ENCODE peak calls at places on chromosome 10, in ten cellular contexts. L is mucosa of descending colon, H is upper lobe of right lung, T is fibroblast of lung, J is IMR-90, R is psoas muscle, E is ovary, S is hepatocyte, W is heart right ventricle, V is lung. F is an unnamed sample.
A peak's percentile ranks its signal among the peaks of the same experiment; 100 is the strongest.

GRCh38 chr10:12984165-12984747 is 17.3 kb downstream of the CCDC3 start:
- DNase-seq in J (peak; percentile 45), H (no peak), T (peak; percentile 80), E (no peak), R (no peak), L (no peak), S (no peak), W (no peak), V (no peak), F (no peak)

GRCh38 chr10:11359849-11360248 is 251.6 kb downstream of the USP6NL start:
- DNase-seq in H (no peak), J (no peak), T (no peak), W (no peak), R (no peak), S (no peak), V (no peak), E (no peak), L (no peak), F (no peak)

GRCh38 chr10:132677096-132677904 is 108.6 kb downstream of the NKX6-2 start:
- DNase-seq in E (no peak), S (no peak), R (peak; percentile 31), T (peak; percentile 11), J (no peak), V (no peak), L (peak; percentile 0), W (no peak), H (peak; percentile 53), F (no peak)

GRCh38 chr10:119090968-119091367 is 10.4 kb upstream of the EIF3A start:
- DNase-seq in J (peak; percentile 68), V (no peak), S (no peak), L (peak; percentile 32), W (no peak), E (no peak), R (no peak), H (no peak), T (peak; percentile 85), F (no peak)

GRCh38 chr10:12631216-12631615 is 281.9 kb downstream of the CAMK1D start:
- DNase-seq in T (peak; percentile 16), S (peak; percentile 62), V (no peak), W (no peak), H (no peak), J (peak; percentile 10), E (no peak), R (no peak), L (no peak), F (peak; percentile 32)

GRCh38 chr10:103845983-103846382 is 9.4 kb downstream of the SH3PXD2A start:
- DNase-seq in R (peak; percentile 69), T (no peak), L (peak; percentile 77), H (no peak), J (no peak), W (no peak), S (no peak), V (no peak), E (no peak), F (no peak)

GRCh38 chr10:119526606-119527592 is 15.6 kb downstream of the RGS10 start:
- DNase-seq in H (no peak), V (no peak), S (no peak), E (no peak), J (peak; percentile 21), W (no peak), L (no peak), R (no peak), T (no peak), F (no peak)

GRCh38 chr10:121096617-121097431 is 245.7 kb downstream of the WDR11 start:
- DNase-seq in R (no peak), J (no peak), L (no peak), E (no peak), H (no peak), T (peak; percentile 91), W (peak; percentile 65), S (peak; percentile 84), V (no peak), F (peak; percentile 99)

GRCh38 chr10:98376485-98376884 is 38.5 kb downstream of the PYROXD2 start:
- DNase-seq in L (no peak), S (no peak), V (no peak), R (no peak), E (no peak), H (no peak), T (peak; percentile 68), W (no peak), J (peak; percentile 69), F (peak; percentile 36)

GRCh38 chr10:67665491-67665890 is 30.5 kb downstream of the CTNNA3 start:
- DNase-seq in L (no peak), S (peak; percentile 7), T (no peak), E (no peak), J (no peak), V (no peak), H (no peak), W (no peak), R (peak; percentile 66), F (peak; percentile 51)

GRCh38 chr10:31062856-31063255 is 31.2 kb upstream of the ZNF438 start:
- DNase-seq in V (no peak), W (no peak), T (peak; percentile 46), R (no peak), E (no peak), L (no peak), S (no peak), J (peak; percentile 14), H (no peak), F (peak; percentile 67)

GRCh38 chr10:115903845-115904244 is 369.2 kb downstream of the GFRA1 start:
- DNase-seq in E (no peak), T (no peak), W (no peak), L (no peak), S (no peak), J (no peak), V (no peak), H (no peak), R (no peak), F (no peak)

GRCh38 chr10:79335094-79335469 is 12.2 kb upstream of the PPIF start:
- DNase-seq in H (no peak), T (no peak), L (no peak), V (no peak), R (no peak), J (no peak), E (peak; percentile 38), W (no peak), S (no peak), F (no peak)

GRCh38 chr10:11993834-11994468 is 48.7 kb downstream of the UPF2 start:
- DNase-seq in H (no peak), L (no peak), R (no peak), J (no peak), T (no peak), V (no peak), W (no peak), E (no peak), S (no peak), F (no peak)

DNA sequence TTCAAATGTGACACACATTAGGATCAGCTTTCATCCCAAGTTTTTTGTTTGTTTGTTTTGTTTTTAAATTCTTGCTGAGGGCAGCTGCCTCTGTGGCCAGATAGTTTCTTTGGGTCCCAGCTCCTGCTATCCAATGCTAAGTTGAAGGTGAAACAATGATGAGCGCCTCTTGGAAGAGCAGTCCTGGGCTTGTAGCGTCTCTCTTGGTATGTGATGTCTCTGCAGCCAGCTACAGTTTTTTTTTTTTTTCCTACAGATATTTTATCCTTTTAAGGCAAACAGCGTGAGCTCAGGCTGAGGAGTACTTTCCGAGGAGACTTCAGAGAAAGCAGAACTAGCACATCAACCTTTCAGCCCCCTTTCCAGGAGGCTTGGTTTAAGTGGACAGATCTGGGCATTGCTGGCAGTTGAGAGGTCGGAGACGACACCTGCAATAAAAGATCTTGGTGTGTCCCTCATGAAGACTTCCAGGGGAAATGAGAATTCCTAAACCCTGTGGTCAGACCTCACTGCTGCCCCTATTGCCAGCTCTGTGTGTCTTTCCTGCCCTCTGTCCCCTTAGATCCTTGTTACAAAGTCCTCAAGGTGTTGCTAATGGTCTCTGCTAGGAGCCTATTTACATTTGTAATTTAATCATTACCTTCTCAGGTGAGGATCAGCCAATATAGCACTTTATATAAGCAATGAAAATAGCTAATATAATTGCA is 9.1 kb downstream of the PRKG1 start:
- DNase-seq in V (no peak), R (no peak), J (peak; percentile 52), W (no peak), H (no peak), L (no peak), E (no peak), S (peak; percentile 11), T (no peak), F (peak; percentile 47)
- TF ChIP-seq CTCF in V (no peak), R (no peak), J (no peak), W (no peak), H (no peak), L (no peak), E (no peak), S (peak; percentile 12), T (peak; percentile 16), F (no peak)

DNA sequence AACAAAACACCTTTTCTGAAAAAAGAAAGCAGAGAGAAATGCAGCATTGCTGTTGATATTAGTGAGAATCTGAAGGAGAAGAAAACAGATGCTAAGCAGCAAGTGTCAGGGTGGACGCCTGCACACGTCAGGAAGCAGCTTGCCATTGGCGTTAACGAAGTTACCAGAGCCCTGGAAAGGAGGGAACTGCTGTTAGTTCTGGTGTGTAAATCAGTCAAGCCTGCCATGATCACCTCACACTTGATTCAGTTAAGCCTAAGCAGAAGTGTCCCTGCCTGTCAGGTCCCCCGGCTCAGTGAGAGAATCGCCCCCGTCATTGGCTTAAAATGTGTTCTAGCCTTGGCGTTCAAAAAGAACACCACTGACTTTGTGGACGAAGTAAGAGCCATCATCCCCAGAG is 6.4 kb downstream of the RPP38 start:
- DNase-seq in T (no peak), H (no peak), W (no peak), V (no peak), R (no peak), E (no peak), S (no peak), L (no peak), J (no peak), F (no peak)
- H3K36me3 ChIP-seq in T (peaks cover 7% of the 10 kb centered on the region), H (peaks cover 56% of the 10 kb centered on the region), W (no peaks in the 10 kb centered on the region), V (peaks cover 20% of the 10 kb centered on the region), R (peaks cover 6% of the 10 kb centered on the region), E (no peaks in the 10 kb centered on the region), S (no peaks in the 10 kb centered on the region), L (peaks cover 11% of the 10 kb centered on the region), J (peaks cover 19% of the 10 kb centered on the region), F (peaks cover 25% of the 10 kb centered on the region)

DNA sequence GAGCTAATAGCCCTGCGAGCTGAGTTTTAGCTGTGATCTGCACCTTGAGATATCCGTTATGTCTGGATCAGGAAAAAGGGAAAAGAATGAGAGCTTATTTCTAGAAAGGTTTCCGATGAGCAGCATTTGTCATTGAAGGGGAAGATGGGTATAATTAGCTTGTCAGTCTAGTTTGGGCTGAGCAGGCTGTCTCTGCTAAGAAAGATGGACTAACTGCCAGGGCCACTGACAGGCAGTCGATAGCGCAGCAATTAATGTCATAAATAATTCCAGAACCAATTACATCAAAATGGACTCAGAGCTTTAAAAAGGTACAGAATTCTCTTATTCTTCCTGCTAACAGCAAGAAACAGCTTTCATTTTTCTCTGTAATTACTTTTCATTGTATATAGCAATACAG is 1006.6 kb downstream of the KCNMA1 start:
- DNase-seq in W (no peak), T (no peak), L (no peak), J (no peak), E (no peak), R (no peak), S (no peak), H (no peak), V (no peak), F (no peak)
- TF ChIP-seq CTCF in W (no peak), T (no peak), L (no peak), J (no peak), E (no peak), R (no peak), S (no peak), H (no peak), V (no peak), F (no peak)

DNA sequence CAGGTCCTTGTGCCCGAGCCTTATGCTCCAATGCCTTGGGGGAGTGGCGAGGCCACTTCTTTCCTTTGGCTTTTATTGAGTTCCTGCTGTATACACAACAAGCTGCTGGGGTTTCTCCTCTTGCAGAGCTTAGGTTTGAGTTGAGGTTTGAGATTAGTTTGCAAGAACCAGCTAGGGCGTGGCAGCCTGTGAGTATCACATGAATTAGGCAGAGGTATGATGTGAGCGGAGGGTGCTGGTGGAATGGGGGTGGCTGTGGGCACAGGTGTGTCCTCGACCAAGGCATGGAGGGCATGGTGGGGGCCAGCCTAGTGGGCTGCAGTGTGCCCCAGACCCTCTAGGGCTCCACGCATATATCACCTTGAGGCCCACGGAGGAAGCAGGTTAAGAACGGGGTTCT is 123.3 kb downstream of the DOCK1 start:
- DNase-seq in E (no peak), T (no peak), L (no peak), S (no peak), R (no peak), H (no peak), W (no peak), J (no peak), V (no peak), F (no peak)
- H3K36me3 ChIP-seq in E (no peaks in the 10 kb centered on the region), T (peaks cover 15% of the 10 kb centered on the region), L (peaks cover 11% of the 10 kb centered on the region), S (no peaks in the 10 kb centered on the region), R (no peaks in the 10 kb centered on the region), H (peaks cover 70% of the 10 kb centered on the region), W (peaks cover 6% of the 10 kb centered on the region), J (peaks cover 72% of the 10 kb centered on the region), V (peaks cover 15% of the 10 kb centered on the region), F (peaks cover 12% of the 10 kb centered on the region)